ENCODE peak calls at places on chromosomes 5 and 9, in ten cellular contexts. W is HCT116, N is vagina, F is suprapubic skin, P is stomach, A is esophagus muscularis mucosa, J is upper lobe of left lung, L is spleen, G is HL-60, E is transverse colon. S is an unnamed sample.
A peak's percentile ranks its signal among the peaks of the same experiment; 100 is the strongest.

GRCh38 chr5:177131352-177131710 is 2.2 kb upstream of the NSD1 start:
- DNase-seq in E (no peak), N (no peak), L (peak; percentile 76), A (no peak), J (no peak), W (no peak), P (no peak), G (no peak), F (no peak), S (peak; percentile 64)

GRCh38 chr5:172114875-172115422 is 73.1 kb downstream of the STK10 start:
- DNase-seq in N (no peak), L (peak; percentile 93), A (no peak), J (peak; percentile 73), W (no peak), P (peak; percentile 43), E (peak; percentile 66), F (peak; percentile 68), G (peak; percentile 98), S (no peak)

GRCh38 chr9:117704024-117704575 is at the start of gene TLR4:
- DNase-seq in J (peak; percentile 78), E (peak; percentile 71), W (no peak), L (peak; percentile 90), F (peak; percentile 76), A (peak; percentile 95), N (no peak), G (peak; percentile 89), P (peak; percentile 54), S (peak; percentile 81)

GRCh38 chr9:134355561-134356278 is 29.5 kb downstream of the RXRA start:
- DNase-seq in E (peak; percentile 79), P (peak; percentile 66), W (no peak), N (no peak), A (no peak), L (no peak), G (no peak), F (no peak), J (peak; percentile 91), S (no peak)

GRCh38 chr5:67182406-67182805 is 14.2 kb downstream of the CD180 start:
- DNase-seq in J (peak; percentile 76), N (peak; percentile 95), A (no peak), L (peak; percentile 73), P (no peak), W (no peak), F (peak; percentile 70), G (no peak), E (no peak), S (peak; percentile 81)

GRCh38 chr5:2754621-2755370 is 3.3 kb upstream of the IRX2 start:
- DNase-seq in W (no peak), L (no peak), F (no peak), P (no peak), J (peak; percentile 58), E (no peak), N (peak; percentile 70), A (peak; percentile 66), G (no peak), S (no peak)

GRCh38 chr5:147396070-147396469 is 113.8 kb downstream of the DPYSL3 start:
- DNase-seq in A (no peak), P (no peak), N (no peak), J (peak; percentile 50), W (no peak), E (no peak), L (peak; percentile 71), G (no peak), F (no peak), S (peak; percentile 77)

GRCh38 chr9:22105005-22105722 is 96.1 kb upstream of the CDKN2B start:
- DNase-seq in N (no peak), W (no peak), J (no peak), E (no peak), A (no peak), F (no peak), G (no peak), P (no peak), L (no peak), S (no peak)

GRCh38 chr5:150075806-150076205 is 10.5 kb downstream of the CSF1R start:
- DNase-seq in F (peak; percentile 29), A (no peak), E (no peak), G (no peak), P (peak; percentile 16), W (no peak), N (peak; percentile 69), L (peak; percentile 38), J (peak; percentile 8), S (no peak)
- TF ChIP-seq POLR2AphosphoS5 in F (no peak), A (no peak), E (no peak), G (no peak), P (no peak), W (no peak), N (no peak), L (peak; percentile 27), J (no peak), S (no peak)

GRCh38 chr9:136725612-136726011 is 13.2 kb downstream of the DIPK1B start:
- DNase-seq in L (no peak), W (no peak), E (no peak), G (no peak), J (no peak), F (no peak), P (no peak), N (no peak), A (no peak), S (no peak)

GRCh38 chr9:136726118-136726517 is 13.7 kb downstream of the DIPK1B start:
- DNase-seq in F (no peak), G (no peak), L (no peak), E (no peak), P (no peak), N (no peak), W (no peak), A (no peak), J (no peak), S (no peak)

GRCh38 chr9:136728080-136728547 is 14.6 kb downstream of the LCN10 start:
- DNase-seq in P (peak; percentile 92), W (peak; percentile 60), F (peak; percentile 94), L (peak; percentile 96), J (peak; percentile 87), A (peak; percentile 97), G (peak; percentile 89), N (no peak), E (peak; percentile 92), S (peak; percentile 96)

GRCh38 chr9:136728548-136729123 is 14.1 kb downstream of the LCN10 start:
- DNase-seq in A (no peak), J (no peak), G (peak; percentile 30), N (no peak), P (no peak), F (no peak), L (no peak), E (peak; percentile 31), W (no peak), S (no peak)

DNA sequence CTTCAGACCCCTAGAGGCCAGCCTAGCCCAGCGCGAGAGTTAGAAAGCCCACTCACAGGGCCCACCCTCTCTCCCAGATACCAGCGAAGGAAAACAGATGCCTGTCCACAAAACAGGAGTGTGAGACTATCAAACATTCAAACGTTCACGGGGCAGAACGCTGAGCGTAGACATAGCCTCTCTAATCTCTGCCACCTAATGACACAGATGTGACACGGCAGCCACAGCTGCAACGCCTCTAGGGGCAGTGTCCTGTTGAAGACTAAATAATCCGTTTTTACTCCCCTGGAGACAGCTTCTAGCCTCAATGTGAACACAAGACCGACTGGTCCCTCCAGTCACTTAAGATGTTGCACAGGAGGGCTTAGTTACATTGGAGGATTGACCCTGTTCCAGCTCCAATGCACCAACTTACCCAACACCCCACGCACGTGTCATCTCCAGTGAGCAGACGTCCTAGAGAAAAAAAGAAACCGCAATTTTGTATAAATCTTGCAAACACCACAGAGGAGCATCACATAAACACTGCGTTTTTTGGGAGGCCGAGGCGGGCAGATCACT is 14.3 kb downstream of the DIPK1B start:
- DNase-seq in G (peak; percentile 63), A (no peak), L (no peak), F (no peak), P (no peak), W (no peak), N (no peak), E (no peak), J (no peak), S (no peak)
- TF ChIP-seq CTCF in G (peak; percentile 83), A (peak; percentile 16), L (peak; percentile 33), F (peak; percentile 46), P (no peak), W (peak; percentile 61), N (no peak), E (peak; percentile 68), J (peak; percentile 53), S (peak; percentile 27)

GRCh38 chr9:16622541-16622940 is 247.9 kb downstream of the BNC2 start:
- DNase-seq in J (no peak), F (no peak), N (no peak), E (no peak), L (no peak), G (no peak), W (no peak), P (no peak), A (no peak), S (no peak)
- H3K4me3 ChIP-seq in J (no peak overlapping the region), F (no peak overlapping the region), N (no peak overlapping the region), E (no peak overlapping the region), L (no peak overlapping the region), G (no peak overlapping the region), W (no peak overlapping the region), P (no peak overlapping the region), A (no peak overlapping the region), S (no peak overlapping the region)

GRCh38 chr9:97919217-97919813 is 3.0 kb downstream of the TRMO start:
- DNase-seq in N (no peak), W (no peak), L (no peak), F (no peak), J (no peak), A (no peak), E (no peak), G (no peak), P (no peak), S (no peak)

GRCh38 chr9:97924386-97924785 is 2.1 kb upstream of the TRMO start:
- DNase-seq in F (no peak), W (no peak), G (peak; percentile 71), L (no peak), P (no peak), J (no peak), E (no peak), A (no peak), N (no peak), S (no peak)

GRCh38 chr9:97925497-97926334 is 3.4 kb upstream of the TRMO start:
- DNase-seq in N (no peak), J (no peak), F (no peak), P (no peak), G (no peak), L (no peak), W (no peak), E (no peak), A (no peak), S (no peak)

GRCh38 chr9:97921959-97922905 is at the start of gene TRMO:
- DNase-seq in F (peak; percentile 99), N (peak; percentile 99), P (peak; percentile 99), A (peak; percentile 100), W (peak; percentile 98), E (peak; percentile 98), G (peak; percentile 97), L (peak; percentile 99), J (peak; percentile 97), S (peak; percentile 99)

DNA sequence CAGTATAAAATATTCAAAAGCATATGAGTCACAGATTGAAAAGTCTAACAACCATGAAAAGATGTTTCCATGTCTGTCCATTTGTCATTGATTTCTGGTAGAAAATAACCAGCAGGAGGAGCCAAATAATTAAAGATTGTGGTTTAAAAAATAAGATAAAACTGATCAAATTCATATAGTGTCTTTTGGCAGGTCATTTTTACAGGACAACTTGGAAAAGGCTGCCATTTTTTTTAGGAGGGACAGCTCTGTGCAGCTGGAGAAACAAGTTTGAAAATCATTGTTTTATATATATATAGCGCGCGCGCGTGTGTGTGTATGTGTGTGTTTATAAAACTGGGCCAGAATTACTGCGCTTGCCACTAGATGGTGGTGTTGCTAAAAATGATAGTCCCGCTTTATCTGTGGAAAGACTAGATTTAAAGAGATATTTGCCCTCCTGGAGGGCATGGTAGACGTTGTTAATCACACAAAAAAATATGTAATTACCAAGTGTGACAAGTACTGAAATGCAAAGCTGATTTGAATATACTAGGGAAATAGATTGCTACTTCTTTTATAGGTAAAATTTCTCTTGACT is 1.3 kb upstream of the TRMO start:
- DNase-seq in N (no peak), L (peak; percentile 81), P (peak; percentile 79), F (peak; percentile 85), A (peak; percentile 94), G (peak; percentile 67), E (peak; percentile 85), J (peak; percentile 79), W (peak; percentile 74), S (peak; percentile 86)
- TF ChIP-seq POLR2AphosphoS5 in N (no peak), L (no peak), P (no peak), F (no peak), A (no peak), G (no peak), E (no peak), J (no peak), W (no peak), S (no peak)